ENCODE peak calls at places on chromosomes 4 and X, in four cellular contexts. H is Daoy, Z is suprapubic skin, N is GM03348. E is an unnamed sample.
A peak's percentile ranks its signal among the peaks of the same experiment; 100 is the strongest.

GRCh38 chrX:19107035-19107434 is 15.2 kb downstream of the ADGRG2 start:
- DNase-seq in H (no peak), Z (no peak), N (no peak), E (no peak)

GRCh38 chr4:135508006-135508714 is 1306.6 kb upstream of the PABPC4L start:
- DNase-seq in H (peak; percentile 61), Z (no peak), N (no peak), E (no peak)

GRCh38 chr4:15232725-15233597 is 194.9 kb upstream of the C1QTNF7 start:
- DNase-seq in H (peak; percentile 48), Z (no peak), N (peak; percentile 38), E (no peak)

GRCh38 chrX:70669120-70669519 is 224.5 kb downstream of the DLG3 start:
- DNase-seq in H (no peak), Z (no peak), N (no peak), E (no peak)

GRCh38 chr4:131609039-131609438 is 1540.1 kb upstream of the PCDH10 start:
- DNase-seq in H (no peak), Z (no peak), N (no peak), E (no peak)

GRCh38 chrX:118530537-118530936 is 34.9 kb downstream of the DOCK11 start:
- DNase-seq in H (peak; percentile 5), Z (no peak), N (peak; percentile 49), E (no peak)

GRCh38 chrX:17020828-17021821 is 74.7 kb downstream of the REPS2 start:
- DNase-seq in H (no peak), Z (no peak), N (no peak), E (no peak)

GRCh38 chr4:38101563-38101962 is 141.4 kb downstream of the PTTG2 start:
- DNase-seq in H (no peak), Z (no peak), N (peak; percentile 48), E (no peak)

GRCh38 chr4:13922873-13923645 is 295.5 kb upstream of the BOD1L1 start:
- DNase-seq in H (no peak), Z (no peak), N (no peak), E (no peak)

GRCh38 chrX:20585782-20586181 is 319.1 kb upstream of the RPS6KA3 start:
- DNase-seq in H (no peak), Z (no peak), N (peak; percentile 9), E (no peak)

GRCh38 chr4:120105472-120105871 is 38.8 kb upstream of the MAD2L1 start:
- DNase-seq in H (no peak), Z (no peak), N (no peak), E (no peak)

GRCh38 chrX:21725498-21725897 is 32.4 kb downstream of the SMPX start:
- DNase-seq in H (peak; percentile 7), Z (no peak), N (peak; percentile 42), E (no peak)

GRCh38 chr4:79865253-79865652 is 207.8 kb downstream of the ANTXR2 start:
- DNase-seq in H (peak; percentile 33), Z (no peak), N (peak; percentile 13), E (no peak)

GRCh38 chr4:184942447-184943425 is 75.6 kb upstream of the HELT start:
- DNase-seq in H (no peak), Z (no peak), N (no peak), E (no peak)

GRCh38 chr4:181582595-181582994 is 660.6 kb upstream of the TENM3 start:
- DNase-seq in H (no peak), Z (no peak), N (no peak), E (no peak)

GRCh38 chr4:44632089-44632488 is 19.3 kb downstream of the YIPF7 start:
- DNase-seq in H (no peak), Z (no peak), N (no peak), E (no peak)

GRCh38 chr4:104571341-104571740 is 76.6 kb upstream of the CXXC4 start:
- DNase-seq in H (no peak), Z (no peak), N (no peak), E (no peak)

GRCh38 chr4:67751260-67751659 is 2.9 kb downstream of the GNRHR start:
- DNase-seq in H (no peak), Z (no peak), N (peak; percentile 7), E (no peak)

GRCh38 chr4:87235020-87235671 is 14.7 kb upstream of the KLHL8 start:
- DNase-seq in H (no peak), Z (no peak), N (no peak), E (no peak)

GRCh38 chrX:1093112-1093511 is 119.3 kb downstream of the CRLF2 start:
- DNase-seq in H (peak; percentile 39), Z (no peak), N (no peak), E (no peak)

GRCh38 chr4:41538017-41538733 is at the start of gene LIMCH1:
- DNase-seq in H (peak; percentile 66), Z (peak; percentile 75), N (peak; percentile 52), E (peak; percentile 47)

GRCh38 chr4:166594326-166594946 is 639.9 kb downstream of the SPOCK3 start:
- DNase-seq in H (peak; percentile 49), Z (no peak), N (peak; percentile 12), E (no peak)

GRCh38 chrX:109347618-109348017 is 134.3 kb downstream of the GUCY2F start:
- DNase-seq in H (peak; percentile 11), Z (no peak), N (peak; percentile 1), E (no peak)

GRCh38 chr4:158873795-158874359 is 105.1 kb downstream of the FNIP2 start:
- DNase-seq in H (peak; percentile 80), Z (no peak), N (peak; percentile 39), E (no peak)

GRCh38 chrX:47297874-47298273 is 65.1 kb downstream of the USP11 start:
- DNase-seq in H (no peak), Z (no peak), N (no peak), E (no peak)

GRCh38 chrX:49812177-49812576 is 16.9 kb upstream of the PAGE4 start:
- DNase-seq in H (no peak), Z (no peak), N (no peak), E (no peak)

GRCh38 chrX:37753384-37753783 is 26.5 kb upstream of the CYBB start:
- DNase-seq in H (no peak), Z (no peak), N (no peak), E (no peak)

E was measured in left lung.